ENCODE peak calls at places on chromosome 6, in ten cellular contexts. U is Panc1; V is CD4-positive, alpha-beta memory T cell; J is endodermal cell; H is IMR-90; G is HCT116; B is heart left ventricle; F is PC-3; S is hepatocyte; M is transverse colon. T is an unnamed sample.

GRCh38 chr6:79127660-79128059 is 49.6 kb upstream of the PHIP start:
- DNase-seq in B (no peak), G (no peak), J (peak; percentile 74), S (no peak), M (no peak), V (no peak), U (no peak), H (no peak), F (no peak), T (peak; percentile 3)

GRCh38 chr6:96651816-96652215 is 88.9 kb downstream of the FHL5 start:
- DNase-seq in V (no peak), U (no peak), S (no peak), F (no peak), M (no peak), B (no peak), J (no peak), H (no peak), G (no peak), T (no peak)

GRCh38 chr6:128532827-128533226 is 12.4 kb upstream of the PTPRK start:
- DNase-seq in S (no peak), U (no peak), F (peak; percentile 53), V (no peak), J (no peak), G (no peak), H (peak; percentile 55), B (no peak), M (no peak), T (no peak)

GRCh38 chr6:19895866-19896579 is 58.9 kb downstream of the ID4 start:
- DNase-seq in B (no peak), V (no peak), H (no peak), J (no peak), S (no peak), M (no peak), F (peak; percentile 38), U (no peak), G (no peak), T (no peak)

GRCh38 chr6:22042713-22043112 is 254.1 kb downstream of the PRL start:
- DNase-seq in U (no peak), G (no peak), S (no peak), B (no peak), M (no peak), V (no peak), H (no peak), J (no peak), F (no peak), T (no peak)

GRCh38 chr6:109800771-109801170 is 109.7 kb downstream of the FIG4 start:
- DNase-seq in H (no peak), G (no peak), F (peak; percentile 30), J (no peak), M (no peak), V (no peak), S (no peak), B (no peak), U (no peak), T (no peak)

GRCh38 chr6:118896339-118897136 is 2.6 kb downstream of the ASF1A start:
- DNase-seq in J (no peak), M (no peak), F (peak; percentile 65), V (peak; percentile 57), G (peak; percentile 69), H (peak; percentile 69), B (no peak), S (peak; percentile 40), U (peak; percentile 81), T (peak; percentile 61)

GRCh38 chr6:56019973-56020372 is 144.6 kb upstream of the BMP5 start:
- DNase-seq in M (no peak), V (no peak), B (no peak), U (no peak), S (no peak), F (no peak), J (no peak), G (no peak), H (peak; percentile 5), T (no peak)

GRCh38 chr6:24412294-24412693 is 9.6 kb downstream of the MRS2 start:
- DNase-seq in H (no peak), G (no peak), U (no peak), F (no peak), J (no peak), M (no peak), B (no peak), V (no peak), S (no peak), T (peak; percentile 8)

GRCh38 chr6:116139917-116140316 is 14.0 kb upstream of the COL10A1 start:
- DNase-seq in S (peak; percentile 16), M (no peak), V (no peak), J (no peak), F (peak; percentile 45), U (no peak), H (no peak), G (peak; percentile 15), B (no peak), T (no peak)

GRCh38 chr6:551405-551804 is 105.5 kb downstream of the HUS1B start:
- DNase-seq in M (no peak), U (no peak), B (no peak), J (peak; percentile 82), S (peak; percentile 49), V (no peak), H (peak; percentile 51), G (no peak), F (peak; percentile 47), T (no peak)

DNA sequence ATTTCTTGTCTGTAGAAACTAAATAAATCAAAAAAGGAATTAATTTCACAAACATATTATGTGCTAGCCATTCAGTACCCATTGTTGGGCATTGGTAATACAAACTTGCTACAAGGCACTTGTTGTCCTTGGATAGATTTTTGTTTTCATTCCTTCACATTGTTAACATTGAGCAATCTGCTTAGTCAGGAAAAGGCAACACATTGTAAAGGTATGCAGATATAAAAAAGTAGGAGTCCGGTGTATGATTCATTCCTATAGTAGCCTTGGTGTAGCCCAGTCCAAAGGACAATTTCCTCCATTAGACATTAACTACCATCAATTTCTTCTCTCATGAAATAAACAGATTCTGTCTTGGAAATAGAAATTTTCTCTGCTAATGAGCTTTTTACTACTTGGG is 369.2 kb upstream of the CITED2 start:
- DNase-seq in G (peak; percentile 10), V (no peak), H (peak; percentile 92), B (no peak), S (peak; percentile 54), M (no peak), J (no peak), U (peak; percentile 93), F (peak; percentile 88), T (no peak)
- H3K27ac ChIP-seq in G (no peak overlapping the region), V (no peak overlapping the region), H (no peak overlapping the region), B (no peak overlapping the region), S (peak overlapping the region; percentile 76), M (no peak overlapping the region), J (no peak overlapping the region), U (peak overlapping the region; percentile 71), F (no peak overlapping the region), T (no peak overlapping the region)

DNA sequence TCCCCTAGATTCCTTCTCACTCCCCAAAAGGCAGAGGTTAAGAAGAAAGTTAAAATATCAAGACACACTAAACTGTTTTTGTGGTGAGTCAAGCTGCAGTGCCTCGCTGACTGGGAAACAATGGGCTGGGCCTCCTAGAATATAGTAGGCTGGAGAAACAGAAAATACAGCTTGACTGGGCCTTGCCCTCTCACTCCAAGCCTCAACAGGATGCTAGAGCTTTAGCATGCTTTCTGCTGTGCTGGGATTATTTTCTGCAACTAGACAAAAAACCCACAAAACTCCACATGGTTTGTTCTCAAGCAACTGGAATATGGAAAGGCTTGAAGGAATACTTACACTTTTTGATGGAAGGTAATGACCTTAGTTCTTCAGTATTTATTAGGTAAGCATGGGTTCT is 27.9 kb downstream of the FOXO3 start:
- DNase-seq in F (peak; percentile 30), S (no peak), B (no peak), G (no peak), V (no peak), J (peak; percentile 50), U (no peak), H (peak; percentile 67), M (peak; percentile 31), T (no peak)
- H3K4me3 ChIP-seq in F (no peak overlapping the region), S (no peak overlapping the region), B (no peak overlapping the region), G (no peak overlapping the region), V (no peak overlapping the region), J (no peak overlapping the region), U (no peak overlapping the region), H (no peak overlapping the region), M (no peak overlapping the region), T (no peak overlapping the region)

GRCh38 chr6:67535946-67536345 is 1099.1 kb upstream of the ADGRB3 start:
- DNase-seq in V (no peak), U (no peak), M (no peak), G (no peak), F (no peak), S (no peak), B (no peak), H (no peak), J (no peak), T (no peak)

GRCh38 chr6:67541591-67541990 is 1093.5 kb upstream of the ADGRB3 start:
- DNase-seq in F (peak; percentile 34), U (no peak), B (no peak), H (no peak), V (no peak), S (no peak), J (no peak), G (no peak), M (no peak), T (no peak)

DNA sequence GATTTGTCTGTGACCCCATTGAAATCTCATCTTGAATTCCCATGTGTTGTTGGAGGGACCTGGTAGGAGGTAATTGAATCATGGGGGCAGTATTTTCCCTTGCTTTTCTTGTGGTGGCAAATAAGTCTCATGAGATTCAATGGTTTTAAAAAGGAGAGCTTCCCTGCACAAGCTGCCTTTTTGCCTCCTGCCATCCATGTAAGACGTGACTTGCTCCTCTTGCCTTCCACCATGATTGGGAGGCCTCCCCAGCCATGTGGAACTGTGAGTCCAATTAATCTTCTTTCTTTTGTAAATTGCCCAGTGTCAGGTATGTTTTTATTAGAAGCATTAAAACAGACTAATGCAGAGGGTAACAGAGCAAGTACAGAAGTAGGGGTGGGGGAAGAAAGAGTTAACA is 1097.0 kb upstream of the ADGRB3 start:
- DNase-seq in H (no peak), B (no peak), J (no peak), U (no peak), F (no peak), M (no peak), S (no peak), V (no peak), G (no peak), T (no peak)
- H3K9me3 ChIP-seq in H (peaks cover 6% of the 10 kb centered on the region), B (no peaks in the 10 kb centered on the region), J (peaks cover 3% of the 10 kb centered on the region), U (peaks cover 11% of the 10 kb centered on the region), F (no peaks in the 10 kb centered on the region), M (no peaks in the 10 kb centered on the region), S (no peaks in the 10 kb centered on the region), V (no peaks in the 10 kb centered on the region), G (peaks cover 3% of the 10 kb centered on the region), T (peaks cover 14% of the 10 kb centered on the region)

GRCh38 chr6:31187780-31188194 is 17.3 kb upstream of the POU5F1 start:
- DNase-seq in J (no peak), G (no peak), H (no peak), U (no peak), B (no peak), F (peak; percentile 33), V (no peak), S (no peak), M (no peak), T (no peak)

GRCh38 chr6:31180500-31180899 is 10.0 kb upstream of the POU5F1 start:
- DNase-seq in V (peak; percentile 66), J (peak; percentile 75), F (no peak), M (no peak), B (peak; percentile 82), U (no peak), G (no peak), S (no peak), H (no peak), T (peak; percentile 54)

GRCh38 chr6:31190488-31190887 is 20.0 kb upstream of the POU5F1 start:
- DNase-seq in B (no peak), M (no peak), H (no peak), S (no peak), G (no peak), J (no peak), F (no peak), V (no peak), U (no peak), T (no peak)

GRCh38 chr6:31186052-31186734 is 15.7 kb upstream of the POU5F1 start:
- DNase-seq in J (no peak), U (no peak), H (no peak), F (no peak), V (no peak), B (peak; percentile 67), M (peak; percentile 81), S (no peak), G (no peak), T (no peak)
- H3K27ac ChIP-seq in J (no peak overlapping the region), U (no peak overlapping the region), H (no peak overlapping the region), F (no peak overlapping the region), V (no peak overlapping the region), B (peak overlapping the region; percentile 81), M (peak overlapping the region; percentile 90), S (no peak overlapping the region), G (no peak overlapping the region), T (no peak overlapping the region)

T was measured in CD4-positive, CD25-positive, alpha-beta regulatory T cell.